ENCODE peak calls at places on chromosomes 3 and 15, in nine cellular contexts. R, E, V, U, X, Y, P, A and K are unnamed samples.

GRCh38 chr3:7854721-7855120 is 646.9 kb upstream of the LMCD1 start:
- DNase-seq in U (no peak), X (no peak), E (no peak), P (no peak), V (no peak), Y (no peak), A (no peak), R (no peak), K (no peak)

GRCh38 chr3:30098656-30099454 is 507.5 kb upstream of the TGFBR2 start:
- DNase-seq in Y (no peak), R (no peak), E (no peak), A (no peak), P (no peak), V (no peak), X (no peak), U (no peak), K (no peak)

GRCh38 chr3:49723301-49723630 is 485 bp downstream of the GMPPB start:
- DNase-seq in U (peak), Y (peak), V (no peak), E (peak), A (peak), X (peak), P (no peak), R (no peak), K (no peak)

GRCh38 chr15:35305906-35306305 is 220.8 kb upstream of the NANOGP8 start:
- DNase-seq in E (no peak), V (peak), X (no peak), U (no peak), P (no peak), A (no peak), Y (no peak), R (no peak), K (no peak)

GRCh38 chr15:65132841-65133549 is 613 bp downstream of the PDCD7 start:
- DNase-seq in E (peak), Y (no peak), U (peak), P (no peak), R (no peak), X (peak), A (peak), V (peak), K (no peak)

GRCh38 chr3:17979248-17979647 is 236.8 kb upstream of the TBC1D5 start:
- DNase-seq in R (no peak), Y (no peak), P (peak), X (no peak), U (peak), E (no peak), A (no peak), V (no peak), K (peak)

GRCh38 chr3:15331606-15332404 is 581 bp downstream of the SH3BP5 start:
- DNase-seq in V (no peak), A (no peak), Y (peak), U (peak), P (no peak), R (no peak), X (peak), E (peak), K (peak)

GRCh38 chr3:155029941-155030340 is 50.2 kb upstream of the MME start:
- DNase-seq in R (no peak), P (no peak), X (no peak), U (no peak), V (no peak), E (no peak), Y (no peak), A (no peak), K (no peak)

GRCh38 chr15:49421991-49422390 is 1.1 kb upstream of the FGF7 start:
- DNase-seq in X (peak), A (peak), Y (no peak), R (peak), V (peak), U (peak), P (peak), E (peak), K (peak)

GRCh38 chr3:160544837-160545236 is 20.5 kb downstream of the KPNA4 start:
- DNase-seq in V (no peak), E (no peak), Y (no peak), X (no peak), R (no peak), P (no peak), A (no peak), U (no peak), K (no peak)

GRCh38 chr3:51679318-51679717 is 8.3 kb downstream of the TEX264 start:
- DNase-seq in V (no peak), P (no peak), A (no peak), E (peak), X (no peak), R (no peak), U (no peak), Y (no peak), K (no peak)

GRCh38 chr3:191425322-191425734 is 35.6 kb upstream of the PYDC2 start:
- DNase-seq in U (peak), X (no peak), P (no peak), Y (no peak), A (no peak), V (no peak), R (no peak), E (no peak), K (no peak)

GRCh38 chr3:143979041-143979440 is 7.4 kb downstream of the DIPK2A start:
- DNase-seq in U (no peak), P (no peak), A (no peak), E (no peak), V (no peak), Y (no peak), X (no peak), R (no peak), K (no peak)

GRCh38 chr3:16012086-16012485 is 162.4 kb upstream of the GALNT15 start:
- DNase-seq in E (no peak), Y (no peak), U (no peak), P (no peak), A (no peak), X (no peak), V (no peak), R (no peak), K (no peak)

GRCh38 chr15:43225201-43225949 is 4.6 kb upstream of the EPB42 start:
- DNase-seq in R (peak), U (peak), E (no peak), A (peak), P (peak), X (no peak), V (peak), Y (no peak), K (peak)

GRCh38 chr3:73098873-73099272 is 37.4 kb downstream of the EBLN2 start:
- DNase-seq in U (no peak), R (no peak), P (no peak), V (no peak), X (no peak), Y (no peak), E (no peak), A (no peak), K (no peak)

GRCh38 chr3:89954135-89954534 is 846.7 kb downstream of the EPHA3 start:
- DNase-seq in Y (no peak), U (no peak), R (no peak), P (no peak), V (no peak), E (no peak), A (no peak), X (no peak), K (no peak)

GRCh38 chr3:126544596-126545281 is 14.0 kb downstream of the C3orf22 start:
- DNase-seq in U (peak), R (no peak), P (no peak), V (no peak), Y (peak), E (peak), A (no peak), X (peak), K (no peak)

GRCh38 chr3:97497138-97497537 is 267.4 kb upstream of the ARL6 start:
- DNase-seq in E (no peak), X (no peak), V (no peak), U (no peak), P (no peak), R (no peak), Y (no peak), A (no peak), K (no peak)

GRCh38 chr3:140711719-140712086 is 33.8 kb downstream of the TRIM42 start:
- DNase-seq in P (no peak), U (no peak), E (no peak), R (no peak), Y (no peak), A (no peak), X (no peak), V (no peak), K (no peak)

GRCh38 chr3:175274056-175274455 is 414.9 kb downstream of the NAALADL2 start:
- DNase-seq in X (no peak), A (no peak), Y (no peak), P (no peak), V (no peak), E (no peak), R (no peak), U (no peak), K (no peak)

GRCh38 chr3:32410367-32411246 is 19.0 kb downstream of the CMTM7 start:
- DNase-seq in X (no peak), R (no peak), E (no peak), P (no peak), U (no peak), A (no peak), V (no peak), Y (no peak), K (no peak)

GRCh38 chr3:43540625-43541024 is 81.2 kb downstream of the ANO10 start:
- DNase-seq in A (no peak), E (no peak), V (no peak), U (no peak), Y (no peak), P (no peak), R (no peak), X (no peak), K (no peak)

GRCh38 chr3:107221856-107222255 is 155.4 kb upstream of the CCDC54 start:
- DNase-seq in R (no peak), X (no peak), Y (no peak), P (no peak), E (no peak), U (no peak), A (no peak), V (no peak), K (no peak)

GRCh38 chr15:45804028-45804427 is 169.2 kb downstream of the SQOR start:
- DNase-seq in E (no peak), U (no peak), Y (no peak), R (no peak), V (no peak), A (no peak), P (no peak), X (no peak), K (no peak)

GRCh38 chr3:169323580-169324453 is 339.7 kb downstream of the MECOM start:
- DNase-seq in P (peak), V (no peak), A (no peak), E (no peak), Y (no peak), R (no peak), X (peak), U (peak), K (peak)

GRCh38 chr15:72785452-72786243 is 2.1 kb upstream of the ADPGK start:
- DNase-seq in R (no peak), V (no peak), X (no peak), A (no peak), U (no peak), P (no peak), E (no peak), Y (no peak), K (peak)